ENCODE peak calls at places on chromosomes 6 and 20, in four cellular contexts. C is activated B cell treated with CpG ODN at 0.5 μM for 24 hours, A is pancreas, Z is endothelial cell. P is an unnamed sample.

GRCh38 chr6:133705071-133705470 is 183.8 kb upstream of the TCF21 start:
- DNase-seq in C (no peak), A (no peak), Z (no peak), P (no peak)

GRCh38 chr20:49579195-49579594 is 11.3 kb upstream of the PTGIS start:
- DNase-seq in C (no peak), A (no peak), Z (no peak), P (no peak)

GRCh38 chr20:36248836-36249235 is 12.6 kb downstream of the AAR2 start:
- DNase-seq in C (no peak), A (no peak), Z (no peak), P (no peak)

GRCh38 chr6:65259982-65260381 is 447.0 kb downstream of the EYS start:
- DNase-seq in C (no peak), A (no peak), Z (no peak), P (no peak)

GRCh38 chr6:166448432-166448831 is 65.7 kb upstream of the MPC1 start:
- DNase-seq in C (no peak), A (no peak), Z (no peak), P (no peak)

GRCh38 chr20:62900052-62900691 is 26.1 kb downstream of the DIDO1 start:
- DNase-seq in C (peak), A (peak), Z (peak), P (peak)

GRCh38 chr20:49924247-49924646 is 8.9 kb upstream of the SPATA2 start:
- DNase-seq in C (no peak), A (no peak), Z (no peak), P (no peak)

GRCh38 chr6:35368038-35368887 is 25.9 kb downstream of the PPARD start:
- DNase-seq in C (no peak), A (no peak), Z (no peak), P (no peak)

GRCh38 chr6:28896505-28897392 is 27.0 kb downstream of the TRIM27 start:
- DNase-seq in C (peak), A (peak), Z (peak), P (peak)

GRCh38 chr6:162900503-162900902 is 172.7 kb downstream of the PACRG start:
- DNase-seq in C (no peak), A (no peak), Z (no peak), P (peak)

GRCh38 chr20:36969478-36970186 is 18.1 kb upstream of the SAMHD1 start:
- DNase-seq in C (no peak), A (no peak), Z (no peak), P (no peak)

GRCh38 chr20:49501917-49502316 is 19.4 kb upstream of the KCNB1 start:
- DNase-seq in C (no peak), A (no peak), Z (no peak), P (no peak)

GRCh38 chr6:47428746-47429664 is 48.6 kb upstream of the CD2AP start:
- DNase-seq in C (no peak), A (no peak), Z (no peak), P (no peak)

GRCh38 chr6:119620846-119621570 is 271.4 kb upstream of the MAN1A1 start:
- DNase-seq in C (no peak), A (no peak), Z (no peak), P (no peak)

GRCh38 chr20:63651942-63652191 is 1.4 kb downstream of the STMN3 start:
- DNase-seq in C (no peak), A (peak), Z (no peak), P (no peak)

GRCh38 chr20:59988141-59988540 is 29.9 kb downstream of the CDH26 start:
- DNase-seq in C (no peak), A (peak), Z (no peak), P (no peak)

GRCh38 chr20:59994697-59995122 is 36.5 kb downstream of the CDH26 start:
- DNase-seq in C (no peak), A (no peak), Z (peak), P (peak)

GRCh38 chr20:59993736-59994484 is 35.7 kb downstream of the CDH26 start:
- DNase-seq in C (no peak), A (no peak), Z (peak), P (no peak)

GRCh38 chr20:59996112-59996511 is 37.9 kb downstream of the CDH26 start:
- DNase-seq in C (no peak), A (no peak), Z (no peak), P (no peak)

DNA sequence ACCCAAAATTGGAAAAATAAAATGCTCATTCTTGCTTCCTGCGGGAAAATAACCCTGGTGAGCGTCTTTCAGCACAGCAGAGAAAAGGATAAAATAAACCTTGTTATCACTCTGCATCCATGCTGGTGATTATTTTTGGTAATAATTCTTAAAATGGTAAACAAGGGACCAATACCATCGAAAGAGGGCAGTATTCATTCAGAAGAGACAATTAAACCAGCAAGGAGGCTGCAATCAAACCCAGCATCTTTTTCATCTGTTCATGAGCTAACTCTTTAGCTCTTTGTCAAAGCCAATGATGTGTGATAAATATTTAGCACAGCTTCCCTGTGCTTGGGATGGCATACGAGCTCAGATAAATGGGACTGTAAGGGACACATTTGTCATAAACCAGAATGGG is 34.3 kb downstream of the CDH26 start:
- DNase-seq in C (no peak), A (no peak), Z (no peak), P (no peak)
- TF ChIP-seq CTCF in C (no peak), A (no peak), Z (no peak), P (no peak)

GRCh38 chr6:95294047-95294446 is 283.3 kb upstream of the MANEA start:
- DNase-seq in C (no peak), A (no peak), Z (no peak), P (no peak)
- TF ChIP-seq CTCF in C (no peak), A (no peak), Z (no peak), P (no peak)

DNA sequence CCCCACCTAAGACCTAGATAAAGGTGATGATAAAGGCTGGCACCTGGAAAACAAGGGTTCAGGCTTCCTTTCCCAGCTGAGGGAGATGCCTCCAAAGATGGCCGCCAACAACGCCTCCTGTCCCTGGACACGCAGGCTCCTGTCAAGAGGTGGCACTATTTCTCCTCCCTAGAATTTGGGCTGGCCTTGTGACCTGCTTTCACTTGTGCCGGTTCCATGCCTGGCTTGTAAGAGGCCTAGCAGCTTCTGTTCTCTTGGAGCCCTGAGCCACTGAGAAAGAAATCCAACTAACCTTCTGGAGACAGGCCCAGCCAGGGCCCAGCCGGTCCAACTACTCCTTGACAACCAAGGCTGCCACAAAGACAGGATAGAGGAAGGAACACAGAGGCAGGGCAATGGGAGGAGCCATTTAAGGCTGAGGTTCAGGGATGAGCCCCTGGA is 60.2 kb upstream of the RALY start:
- DNase-seq in C (no peak), A (peak), Z (peak), P (peak)
- TF ChIP-seq CTCF in C (no peak), A (no peak), Z (no peak), P (peak)

DNA sequence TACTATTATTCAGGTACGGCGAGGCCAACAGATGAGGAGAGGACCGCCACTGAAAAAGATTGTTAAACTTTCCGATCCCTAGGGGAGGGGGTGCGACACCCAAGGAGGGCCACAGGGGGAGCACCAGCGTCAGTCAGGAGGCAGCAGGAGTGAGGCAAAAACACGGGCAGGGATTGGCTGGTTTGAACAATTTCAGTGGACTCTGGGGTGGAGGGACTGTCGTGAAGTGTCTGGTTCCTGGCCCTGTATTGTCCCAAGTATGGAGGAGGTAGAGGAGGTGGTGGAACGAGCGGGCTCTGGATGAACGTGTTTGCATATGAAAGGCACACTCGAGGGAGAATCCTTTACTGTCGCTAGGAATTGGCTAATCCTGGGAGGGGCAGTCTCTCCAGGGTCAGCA is 32.5 kb upstream of the MCUR1 start:
- DNase-seq in C (no peak), A (no peak), Z (no peak), P (no peak)
- TF ChIP-seq CTCF in C (no peak), A (no peak), Z (peak), P (no peak)

DNA sequence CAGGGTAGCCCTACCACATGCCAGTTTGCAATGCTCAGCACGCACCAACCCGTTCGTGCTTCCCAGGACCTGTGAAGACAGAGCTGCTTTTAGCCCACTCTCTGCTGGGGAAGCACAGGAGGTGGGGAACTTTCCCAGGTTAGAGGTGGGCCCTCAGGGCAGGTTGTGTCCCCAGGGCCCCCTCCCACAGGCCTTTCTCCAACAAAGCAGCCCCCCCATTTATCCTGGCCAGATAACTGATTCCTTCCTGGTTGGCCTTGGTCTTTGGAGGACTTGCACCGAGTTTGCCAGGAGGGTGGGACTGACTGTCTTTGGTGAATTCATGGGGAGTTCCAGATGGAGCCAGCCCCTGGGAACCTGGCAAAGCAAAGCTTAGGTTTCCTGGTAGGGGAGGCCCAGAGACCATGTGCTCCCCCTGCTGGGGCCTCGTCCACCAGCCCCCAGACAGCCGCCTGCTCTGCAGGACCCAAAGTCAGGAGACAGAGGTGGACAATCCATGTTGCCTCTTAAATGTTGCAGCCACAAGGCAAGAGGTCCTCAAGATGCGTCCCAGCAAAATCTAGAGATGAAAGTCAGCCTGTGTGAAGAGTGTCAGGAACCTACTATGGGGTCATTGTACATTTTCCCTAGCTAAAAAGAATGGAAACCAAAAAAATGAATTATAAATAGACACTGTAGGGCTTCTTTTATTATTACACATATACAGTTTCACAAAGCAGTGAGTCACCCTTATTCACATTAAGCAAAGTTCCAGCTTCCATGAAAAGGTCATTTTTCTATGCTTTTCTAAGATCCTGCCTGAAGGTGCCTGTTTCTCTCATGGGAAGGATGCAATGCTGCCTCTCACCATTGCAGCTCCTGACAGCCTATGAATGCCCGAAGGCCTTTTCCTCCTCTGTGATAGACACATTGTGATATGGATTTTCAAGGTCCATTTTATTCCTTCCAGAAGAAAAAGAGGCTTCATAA is 497.8 kb downstream of the PREX1 start:
- DNase-seq in C (no peak), A (no peak), Z (peak), P (peak)
- TF ChIP-seq CTCF in C (no peak), A (no peak), Z (peak), P (peak)

GRCh38 chr6:142408409-142408808 is 106.6 kb downstream of the ADGRG6 start:
- DNase-seq in C (no peak), A (no peak), Z (no peak), P (no peak)
- TF ChIP-seq CTCF in C (no peak), A (no peak), Z (peak), P (no peak)

GRCh38 chr6:139522471-139523220 is 148.2 kb upstream of the CITED2 start:
- DNase-seq in C (no peak), A (no peak), Z (no peak), P (no peak)
- TF ChIP-seq CTCF in C (no peak), A (no peak), Z (no peak), P (no peak)

GRCh38 chr6:137162692-137163303 is 10.6 kb downstream of the IL22RA2 start:
- DNase-seq in C (no peak), A (no peak), Z (no peak), P (no peak)

GRCh38 chr6:137163732-137164318 is 9.6 kb downstream of the IL22RA2 start:
- DNase-seq in C (no peak), A (no peak), Z (no peak), P (no peak)

GRCh38 chr6:137167702-137168377 is 5.6 kb downstream of the IL22RA2 start:
- DNase-seq in C (no peak), A (no peak), Z (no peak), P (no peak)

GRCh38 chr6:137166247-137167098 is 7.0 kb downstream of the IL22RA2 start:
- DNase-seq in C (no peak), A (no peak), Z (no peak), P (no peak)

DNA sequence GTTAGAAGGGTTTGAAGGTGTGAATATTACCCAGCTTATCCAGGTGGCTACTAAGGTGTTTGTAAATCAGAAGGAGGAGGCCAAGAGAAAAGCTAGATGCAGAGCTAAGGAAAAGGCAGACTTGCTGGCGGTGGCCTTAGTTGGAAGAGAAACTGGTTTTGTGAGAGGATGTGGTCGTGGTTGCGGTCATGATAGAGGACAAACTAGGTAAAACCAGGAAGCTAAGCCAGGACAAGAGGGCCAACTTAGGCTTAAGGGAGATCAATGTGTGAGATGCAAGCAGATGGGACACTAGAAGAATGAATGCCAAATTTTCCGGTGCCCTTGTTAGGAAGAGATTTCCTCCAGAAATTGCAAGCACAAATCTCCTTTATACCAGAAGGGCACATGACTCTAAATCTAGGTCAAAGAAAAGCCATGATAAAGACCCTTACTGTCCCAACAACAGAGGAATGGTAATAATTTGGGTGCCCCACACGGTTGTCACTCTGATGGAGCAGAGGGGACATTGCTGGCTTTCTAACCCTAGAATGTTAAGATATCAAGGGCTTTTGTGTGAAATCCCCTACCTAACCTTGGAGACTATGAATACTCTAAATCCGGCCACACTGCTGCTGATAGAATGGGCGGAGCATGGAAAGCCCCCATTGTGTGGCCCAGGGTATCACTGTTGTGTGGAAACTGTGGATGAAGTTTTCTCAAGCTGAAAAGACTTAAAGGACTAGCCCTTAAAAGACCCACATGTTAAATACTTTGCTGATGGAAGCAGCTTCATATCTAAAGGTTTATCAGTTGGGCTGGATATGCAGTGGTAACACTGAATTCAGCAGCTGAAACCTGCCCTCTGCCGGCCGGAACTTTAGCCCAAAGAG is 7.8 kb downstream of the IL22RA2 start:
- DNase-seq in C (peak), A (peak), Z (no peak), P (no peak)
- TF ChIP-seq CTCF in C (no peak), A (peak), Z (no peak), P (no peak)

DNA sequence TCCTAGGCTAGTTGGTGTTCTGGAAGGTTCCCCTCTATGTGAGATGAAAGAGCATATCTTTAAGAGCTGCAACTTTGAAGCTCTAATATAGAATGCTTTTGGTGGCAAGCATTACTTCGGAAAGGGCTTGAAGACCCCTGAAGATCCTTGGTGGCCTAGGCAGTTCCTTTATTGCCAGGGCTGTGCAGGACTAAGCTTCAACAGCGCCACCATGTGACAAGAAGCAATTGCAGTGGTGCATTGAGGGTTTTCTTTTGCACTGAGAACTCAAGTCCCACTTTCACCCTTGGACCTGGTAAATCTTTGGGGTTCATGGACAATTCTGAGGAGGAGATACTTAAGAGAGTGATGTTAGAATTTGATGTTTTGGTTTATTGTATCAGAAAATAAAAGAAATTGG is 237.4 kb upstream of the GMDS start:
- DNase-seq in C (no peak), A (no peak), Z (no peak), P (no peak)
- TF ChIP-seq CTCF in C (no peak), A (no peak), Z (peak), P (no peak)

P was measured in nephron progenitor cell.